ENCODE peak calls at places on chromosomes 5 and 9, in seven cellular contexts. B is transverse colon, Z is upper lobe of left lung, G is sigmoid colon, M is suprapubic skin, X is SK-N-SH, Q is endothelial cell of umbilical vein. S is an unnamed sample. For H3K4me1 and H3K9me3, the result is how much of the 10 kb centered on the place peaks cover.

GRCh38 chr9:123287639-123288038 is 19.3 kb upstream of the STRBP start:
- DNase-seq in B (no peak), Z (no peak), G (no peak), M (no peak), X (no peak), Q (no peak), S (no peak)

GRCh38 chr9:105697871-105698270 is 3.5 kb downstream of the TMEM38B start:
- DNase-seq in B (no peak), Z (no peak), G (no peak), M (no peak), X (no peak), Q (no peak), S (no peak)

GRCh38 chr5:176553260-176554085 is 4.3 kb downstream of the CDHR2 start:
- DNase-seq in B (peak), Z (no peak), G (no peak), M (no peak), X (no peak), Q (no peak), S (no peak)

GRCh38 chr9:81595887-81596558 is 93.3 kb downstream of the TLE1 start:
- DNase-seq in B (no peak), Z (no peak), G (no peak), M (no peak), X (peak), Q (peak), S (no peak)

GRCh38 chr5:27315541-27316282 is 277.3 kb upstream of the CDH9 start:
- DNase-seq in B (no peak), Z (no peak), G (no peak), M (no peak), X (no peak), Q (no peak), S (no peak)

GRCh38 chr9:127369428-127369827 is 27.5 kb upstream of the SLC2A8 start:
- DNase-seq in B (no peak), Z (peak), G (no peak), M (no peak), X (no peak), Q (no peak), S (no peak)

GRCh38 chr9:137828527-137829259 is 48.9 kb upstream of the CACNA1B start:
- DNase-seq in B (no peak), Z (peak), G (no peak), M (no peak), X (no peak), Q (no peak), S (no peak)

GRCh38 chr5:72364961-72365360 is 44.8 kb downstream of the PTCD2 start:
- DNase-seq in B (no peak), Z (no peak), G (no peak), M (no peak), X (no peak), Q (no peak), S (no peak)

GRCh38 chr5:134913254-134913653 is 8.3 kb downstream of the PCBD2 start:
- DNase-seq in B (no peak), Z (no peak), G (no peak), M (no peak), X (no peak), Q (no peak), S (no peak)

GRCh38 chr5:72147601-72148000 is 40.3 kb downstream of the MAP1B start:
- DNase-seq in B (no peak), Z (peak), G (no peak), M (no peak), X (no peak), Q (no peak), S (no peak)

GRCh38 chr9:1978941-1979340 is 36.2 kb upstream of the SMARCA2 start:
- DNase-seq in B (no peak), Z (no peak), G (no peak), M (peak), X (peak), Q (no peak), S (no peak)

GRCh38 chr9:134243778-134244467 is 79.6 kb upstream of the RNU6ATAC start:
- DNase-seq in B (peak), Z (no peak), G (no peak), M (no peak), X (no peak), Q (no peak), S (no peak)

GRCh38 chr5:173229381-173229959 is 5.5 kb downstream of the NKX2-5 start:
- DNase-seq in B (no peak), Z (no peak), G (no peak), M (no peak), X (no peak), Q (no peak), S (no peak)

GRCh38 chr5:78801413-78801812 is 152.8 kb upstream of the LHFPL2 start:
- DNase-seq in B (no peak), Z (no peak), G (no peak), M (no peak), X (no peak), Q (no peak), S (no peak)

GRCh38 chr5:37771203-37771611 is 68.6 kb downstream of the GDNF start:
- DNase-seq in B (no peak), Z (no peak), G (peak), M (no peak), X (no peak), Q (no peak), S (no peak)

GRCh38 chr5:107576736-107577440 is 93.8 kb downstream of the EFNA5 start:
- DNase-seq in B (no peak), Z (no peak), G (no peak), M (no peak), X (no peak), Q (no peak), S (no peak)

GRCh38 chr5:169350016-169350415 is 49.1 kb upstream of the SLIT3 start:
- DNase-seq in B (no peak), Z (no peak), G (no peak), M (no peak), X (no peak), Q (peak), S (no peak)

GRCh38 chr9:83582026-83582425 is 40.9 kb upstream of the IDNK start:
- DNase-seq in B (no peak), Z (no peak), G (no peak), M (no peak), X (no peak), Q (no peak), S (no peak)

GRCh38 chr5:113281194-113281593 is 153.6 kb downstream of the TSSK1B start:
- DNase-seq in B (no peak), Z (no peak), G (no peak), M (no peak), X (peak), Q (peak), S (no peak)

GRCh38 chr9:128201441-128202369 is 1.5 kb upstream of the DNM1 start:
- DNase-seq in B (no peak), Z (no peak), G (no peak), M (no peak), X (no peak), Q (no peak), S (no peak)

GRCh38 chr5:92944903-92945629 is 636.0 kb downstream of the NR2F1-AS1 start:
- DNase-seq in B (no peak), Z (no peak), G (no peak), M (no peak), X (no peak), Q (peak), S (no peak)

GRCh38 chr5:167726641-167727040 is 564.8 kb upstream of the WWC1 start:
- DNase-seq in B (no peak), Z (no peak), G (no peak), M (no peak), X (no peak), Q (no peak), S (no peak)

GRCh38 chr9:127059030-127059429 is 63.4 kb downstream of the ANGPTL2 start:
- DNase-seq in B (no peak), Z (no peak), G (no peak), M (no peak), X (no peak), Q (no peak), S (no peak)

GRCh38 chr9:118148990-118149389 is 444.8 kb downstream of the TLR4 start:
- DNase-seq in B (no peak), Z (no peak), G (no peak), M (no peak), X (no peak), Q (no peak), S (no peak)

GRCh38 chr9:124761196-124761595 is 9.9 kb downstream of the NR6A1 start:
- DNase-seq in B (no peak), Z (no peak), G (no peak), M (no peak), X (no peak), Q (no peak), S (no peak)

GRCh38 chr5:66041612-66042011 is 102.5 kb upstream of the SREK1 start:
- DNase-seq in B (no peak), Z (no peak), G (no peak), M (no peak), X (no peak), Q (no peak), S (no peak)

GRCh38 chr5:11912-12311 is 80.1 kb upstream of the PLEKHG4B start:
- DNase-seq in B (no peak), Z (no peak), G (no peak), M (no peak), X (no peak), Q (no peak), S (no peak)

GRCh38 chr5:169805937-169806700 is 169.0 kb downstream of the DOCK2 start:
- DNase-seq in B (no peak), Z (no peak), G (no peak), M (no peak), X (no peak), Q (no peak), S (no peak)

GRCh38 chr5:135511858-135512257 is 23.9 kb downstream of the NEUROG1 start:
- DNase-seq in B (no peak), Z (no peak), G (no peak), M (no peak), X (no peak), Q (no peak), S (no peak)

GRCh38 chr5:96331681-96332361 is 101.2 kb downstream of the PCSK1 start:
- DNase-seq in B (no peak), Z (no peak), G (no peak), M (no peak), X (no peak), Q (no peak), S (no peak)

GRCh38 chr5:119307170-119307569 is 48.6 kb upstream of the TNFAIP8 start:
- DNase-seq in B (no peak), Z (no peak), G (no peak), M (no peak), X (no peak), Q (no peak), S (no peak)
- H3K4me1 ChIP-seq in B (under half), Z (half or more), G (under half), M (under half), X (under half), Q (under half), S (under half)

GRCh38 chr9:96691326-96691725 is 36.2 kb upstream of the PRXL2C start:
- DNase-seq in B (no peak), Z (no peak), G (no peak), M (no peak), X (no peak), Q (no peak), S (no peak)
- H3K9me3 ChIP-seq in B (under half), Z (under half), G (under half), M (under half), X (under half), Q (under half), S (under half)

GRCh38 chr5:175098301-175098700 is 345.7 kb downstream of the DRD1 start:
- DNase-seq in B (no peak), Z (no peak), G (no peak), M (no peak), X (no peak), Q (no peak), S (no peak)
- TF ChIP-seq POLR2AphosphoS5 in B (no peak), Z (no peak), G (no peak), M (no peak), X (no peak), Q (no peak), S (no peak)

DNA sequence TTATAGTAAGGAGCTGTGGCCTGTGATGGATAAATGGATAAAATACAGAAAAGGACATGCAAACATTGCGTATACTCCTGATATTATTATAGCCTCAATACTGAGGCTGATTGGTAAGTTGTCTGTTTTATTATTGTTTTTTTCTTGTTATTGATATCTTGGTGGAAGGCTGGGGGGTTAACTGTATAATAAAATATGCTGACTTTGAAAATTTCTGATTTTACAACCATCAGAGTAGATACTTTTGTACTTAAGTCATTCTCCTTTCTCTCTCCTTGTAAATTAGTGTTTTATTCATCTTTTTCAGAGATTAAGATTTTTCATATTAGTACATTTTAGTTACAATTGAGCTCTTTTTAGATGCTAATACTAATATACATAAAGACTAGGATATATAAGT is 53.5 kb downstream of the ICE1 start:
- DNase-seq in B (no peak), Z (no peak), G (no peak), M (no peak), X (no peak), Q (no peak), S (no peak)
- H3K4me1 ChIP-seq in B (under half), Z (under half), G (under half), M (under half), X (under half), Q (under half), S (under half)

DNA sequence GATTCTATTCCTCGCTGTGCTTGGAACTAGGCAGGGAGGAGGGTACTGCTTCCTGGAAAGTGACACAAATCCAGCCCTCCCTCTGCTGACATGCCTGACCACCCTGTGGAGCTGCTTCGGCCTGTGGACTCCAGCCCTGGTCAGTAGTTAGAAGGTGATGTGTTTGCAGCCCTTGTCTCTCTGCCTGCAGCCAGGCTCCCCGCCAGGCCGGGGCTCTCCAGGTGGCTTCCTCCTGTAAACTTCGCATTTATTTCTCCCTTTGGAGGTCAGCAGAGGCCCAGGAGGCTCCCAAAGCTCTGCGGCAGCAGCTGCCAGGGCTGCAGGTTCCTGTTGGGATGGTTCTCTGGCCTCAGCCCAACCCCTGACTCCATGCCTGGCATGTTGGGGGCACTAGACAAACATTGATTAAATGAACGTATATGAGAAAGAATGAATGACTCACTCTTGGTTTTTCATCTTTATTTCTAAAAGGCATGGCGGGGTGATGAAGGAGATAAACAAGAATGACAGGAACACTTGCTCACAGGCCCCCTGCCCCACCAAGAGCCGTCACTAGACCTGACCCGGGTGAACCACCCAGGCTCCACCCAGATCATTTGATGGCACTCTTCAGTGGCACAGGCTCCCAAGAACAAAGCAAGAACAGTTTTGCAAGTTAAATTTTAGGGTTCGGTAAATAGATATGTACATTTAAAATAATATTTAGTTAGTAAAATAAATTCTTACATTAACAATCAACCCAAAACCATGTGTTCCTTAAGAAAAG is 8.4 kb upstream of the IRX2 start:
- DNase-seq in B (no peak), Z (peak), G (no peak), M (no peak), X (no peak), Q (no peak), S (peak)
- H3K9me3 ChIP-seq in B (under half), Z (under half), G (under half), M (under half), X (under half), Q (under half), S (under half)

GRCh38 chr9:93184439-93185221 is 691 bp downstream of the WNK2 start:
- DNase-seq in B (peak), Z (peak), G (no peak), M (peak), X (peak), Q (no peak), S (no peak)

GRCh38 chr9:93182572-93182971 is 1.4 kb upstream of the WNK2 start:
- DNase-seq in B (peak), Z (no peak), G (no peak), M (no peak), X (no peak), Q (no peak), S (no peak)

GRCh38 chr9:93183106-93183662 is 755 bp upstream of the WNK2 start:
- DNase-seq in B (no peak), Z (no peak), G (no peak), M (no peak), X (no peak), Q (no peak), S (no peak)

GRCh38 chr9:93185261-93186150 is 1.6 kb downstream of the WNK2 start:
- DNase-seq in B (peak), Z (peak), G (no peak), M (peak), X (peak), Q (no peak), S (no peak)

DNA sequence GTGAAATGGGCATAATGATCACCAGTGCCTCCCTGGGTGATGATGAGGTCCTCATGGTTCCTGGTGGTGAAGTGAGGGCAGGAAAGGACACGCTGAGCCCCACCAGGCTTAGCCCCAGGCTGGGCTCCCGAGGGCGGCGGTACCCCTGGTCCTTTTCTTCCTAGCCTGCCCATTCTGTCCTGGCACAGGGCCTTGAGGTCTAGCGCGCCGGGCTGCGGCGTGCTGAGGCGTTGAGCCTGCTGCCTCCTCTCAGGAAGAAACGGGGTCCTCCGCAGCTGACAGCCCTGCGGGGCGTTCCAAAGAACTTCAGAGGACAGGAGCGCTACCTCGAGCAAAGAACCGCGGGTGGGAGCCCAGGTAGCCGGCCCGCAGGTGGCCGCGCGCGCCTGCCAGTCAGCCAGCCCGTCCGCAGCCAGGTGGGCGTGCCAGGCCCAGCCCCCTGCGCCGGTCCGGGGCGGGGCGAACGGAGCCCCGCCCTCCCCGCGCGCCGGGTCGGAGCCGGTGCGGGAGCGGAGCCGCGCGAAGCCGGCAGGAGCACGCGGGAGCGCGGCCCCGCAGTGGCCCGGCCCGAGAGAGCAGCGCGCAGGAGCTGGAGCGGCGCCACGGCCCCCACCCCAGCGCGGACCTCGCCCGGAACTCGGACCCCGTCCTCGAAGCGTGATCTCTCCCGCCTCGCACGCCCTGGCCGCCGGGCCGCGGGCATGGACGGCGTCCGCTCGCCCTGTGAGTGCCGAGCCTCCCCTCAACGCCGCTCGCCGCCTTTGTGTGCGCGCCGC is at the start of gene WNK2:
- DNase-seq in B (peak), Z (peak), G (no peak), M (peak), X (peak), Q (no peak), S (peak)
- TF ChIP-seq POLR2AphosphoS5 in B (no peak), Z (no peak), G (peak), M (no peak), X (no peak), Q (no peak), S (no peak)

GRCh38 chr9:91161465-91162275 is 200.0 kb downstream of the AUH start:
- DNase-seq in B (no peak), Z (no peak), G (no peak), M (no peak), X (no peak), Q (no peak), S (no peak)
- H3K4me1 ChIP-seq in B (half or more), Z (under half), G (under half), M (under half), X (under half), Q (under half), S (under half)

GRCh38 chr5:166561759-166562158 is 1729.7 kb upstream of the WWC1 start:
- DNase-seq in B (no peak), Z (no peak), G (no peak), M (no peak), X (no peak), Q (no peak), S (no peak)
- H3K9me3 ChIP-seq in B (under half), Z (under half), G (under half), M (under half), X (under half), Q (under half), S (under half)

DNA sequence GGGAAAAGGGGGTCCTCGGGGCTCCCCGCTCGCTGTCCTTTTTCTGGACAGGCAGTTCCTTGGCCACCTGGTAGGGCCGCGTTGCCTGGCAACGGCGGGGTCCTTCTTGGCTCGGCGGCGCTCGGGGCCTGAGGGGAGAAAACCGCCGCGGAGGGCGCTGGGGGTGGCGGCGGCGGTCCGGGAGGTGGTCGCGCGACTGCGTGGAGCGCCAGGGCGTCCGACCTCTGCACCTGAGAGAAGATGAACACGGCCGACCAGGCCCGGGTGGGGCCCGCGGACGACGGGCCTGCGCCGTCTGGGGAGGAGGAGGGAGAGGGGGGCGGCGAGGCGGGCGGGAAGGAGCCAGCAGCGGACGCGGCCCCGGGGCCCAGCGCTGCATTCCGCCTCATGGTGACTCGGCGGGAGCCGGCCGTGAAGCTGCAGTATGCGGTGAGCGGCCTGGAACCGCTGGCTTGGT is at the start of gene GTF3C4:
- DNase-seq in B (peak), Z (peak), G (peak), M (peak), X (peak), Q (peak), S (peak)
- TF ChIP-seq POLR2AphosphoS5 in B (peak), Z (peak), G (peak), M (no peak), X (no peak), Q (no peak), S (peak)

DNA sequence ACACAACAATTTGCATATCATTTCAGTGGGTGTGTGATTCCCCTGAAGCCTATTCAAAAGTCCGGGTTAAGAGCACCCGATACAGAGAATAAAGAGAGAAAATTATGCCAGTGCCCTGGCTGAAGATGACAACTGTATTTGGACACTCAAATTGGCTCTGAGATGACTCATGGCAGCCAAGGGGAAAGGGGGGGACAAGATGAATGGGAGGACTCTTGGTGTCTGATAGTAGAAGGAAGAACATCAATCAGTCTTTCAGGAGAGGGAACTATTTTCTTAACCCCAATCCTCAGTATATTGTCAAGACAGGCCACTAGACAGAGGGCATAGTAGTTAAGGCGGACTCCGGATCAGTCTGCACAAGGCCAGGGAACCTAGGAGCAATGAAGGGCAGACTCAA is 6.1 kb downstream of the TMOD1 start:
- DNase-seq in B (no peak), Z (no peak), G (no peak), M (no peak), X (no peak), Q (no peak), S (no peak)
- H3K4me1 ChIP-seq in B (under half), Z (under half), G (half or more), M (under half), X (under half), Q (under half), S (under half)

S was measured in prostate gland.